ENCODE peak calls at places on chromosomes 5 and 9, in eight cellular contexts. Y is HS-5; T is H7; L is mesenchymal stem cell; V is activated CD4-positive, alpha-beta T cell treated with anti-CD3 and anti-CD28 coated beads, Interleukin-2, amount 50 U/mL, for 24 hours; R is NCI-H1105; K is H54; U is NCI-H1417. I is an unnamed sample.

GRCh38 chr5:39608024-39608423 is 183.2 kb upstream of the DAB2 start:
- DNase-seq in Y (no peak), T (no peak), L (no peak), V (no peak), R (no peak), K (no peak), U (no peak), I (no peak)

GRCh38 chr9:113633782-113634596 is 170.5 kb downstream of the RGS3 start:
- DNase-seq in Y (no peak), T (no peak), L (no peak), V (no peak), R (no peak), K (no peak), U (no peak), I (no peak)

GRCh38 chr5:75053286-75054109 is 1.1 kb upstream of the GCNT4 start:
- DNase-seq in Y (no peak), T (peak), L (peak), V (peak), R (no peak), K (no peak), U (peak), I (peak)

GRCh38 chr5:135391869-135392255 is 7.2 kb downstream of the MACROH2A1 start:
- DNase-seq in Y (no peak), T (no peak), L (no peak), V (no peak), R (no peak), K (no peak), U (no peak), I (no peak)

GRCh38 chr9:70901741-70902140 is 219.7 kb downstream of the TRPM3 start:
- DNase-seq in Y (no peak), T (no peak), L (no peak), V (no peak), R (no peak), K (no peak), U (no peak), I (no peak)

GRCh38 chr5:78647838-78648358 is 674 bp downstream of the LHFPL2 start:
- DNase-seq in Y (no peak), T (no peak), L (peak), V (no peak), R (peak), K (no peak), U (no peak), I (peak)

GRCh38 chr9:109901191-109901590 is 121.2 kb downstream of the PALM2AKAP2 start:
- DNase-seq in Y (no peak), T (no peak), L (peak), V (no peak), R (no peak), K (no peak), U (no peak), I (no peak)

GRCh38 chr9:135547756-135548736 is 2.1 kb downstream of the OBP2A start:
- DNase-seq in Y (no peak), T (peak), L (no peak), V (no peak), R (no peak), K (no peak), U (no peak), I (no peak)

GRCh38 chr5:133326361-133326760 is 274.5 kb downstream of the HSPA4 start:
- DNase-seq in Y (no peak), T (no peak), L (no peak), V (no peak), R (no peak), K (no peak), U (no peak), I (no peak)

GRCh38 chr5:154646841-154647759 is 108.1 kb upstream of the LARP1 start:
- DNase-seq in Y (no peak), T (peak), L (peak), V (no peak), R (no peak), K (no peak), U (no peak), I (peak)

GRCh38 chr5:142324377-142324870 is 397 bp downstream of the SPRY4 start:
- DNase-seq in Y (no peak), T (no peak), L (no peak), V (peak), R (no peak), K (no peak), U (peak), I (no peak)

GRCh38 chr9:131528186-131528585 is 2.9 kb downstream of the UCK1 start:
- DNase-seq in Y (no peak), T (no peak), L (no peak), V (no peak), R (no peak), K (no peak), U (no peak), I (no peak)

GRCh38 chr5:24623018-24623417 is 21.8 kb downstream of the CDH10 start:
- DNase-seq in Y (no peak), T (no peak), L (no peak), V (no peak), R (peak), K (no peak), U (peak), I (no peak)

GRCh38 chr5:31692561-31693221 is 53.8 kb downstream of the PDZD2 start:
- DNase-seq in Y (no peak), T (no peak), L (no peak), V (no peak), R (no peak), K (no peak), U (no peak), I (no peak)

GRCh38 chr5:135387629-135387960 is 11.4 kb downstream of the MACROH2A1 start:
- DNase-seq in Y (no peak), T (no peak), L (peak), V (no peak), R (no peak), K (no peak), U (no peak), I (no peak)

GRCh38 chr5:8861764-8862163 is 684.1 kb downstream of the SEMA5A start:
- DNase-seq in Y (no peak), T (no peak), L (peak), V (no peak), R (no peak), K (no peak), U (no peak), I (peak)

GRCh38 chr5:31086839-31087415 is 106.6 kb upstream of the CDH6 start:
- DNase-seq in Y (no peak), T (no peak), L (no peak), V (no peak), R (no peak), K (no peak), U (no peak), I (no peak)